ENCODE peak calls at places on chromosomes 1 and 21, in five cellular contexts. L, P, A, C and N are unnamed samples.

GRCh38 chr1:13224480-13225060 is 1.4 kb downstream of the PRAMEF18 start:
- DNase-seq in P (no peak), C (no peak), L (no peak), A (no peak), N (no peak)

GRCh38 chr1:86409416-86410021 is 13.4 kb upstream of the ODF2L start:
- DNase-seq in C (no peak), L (no peak), P (peak), A (no peak), N (peak)

GRCh38 chr1:29832936-29833335 is 596.6 kb downstream of the PTPRU start:
- DNase-seq in C (no peak), A (no peak), P (no peak), L (no peak), N (no peak)

GRCh38 chr1:7376676-7377075 is 394.4 kb upstream of the VAMP3 start:
- DNase-seq in C (no peak), P (no peak), L (no peak), A (no peak), N (no peak)

GRCh38 chr1:192764675-192765074 is 44.2 kb upstream of the RGS2 start:
- DNase-seq in L (no peak), A (no peak), C (no peak), P (no peak), N (no peak)

GRCh38 chr1:11708554-11709350 is 17.2 kb downstream of the DRAXIN start:
- DNase-seq in L (no peak), A (no peak), C (no peak), P (no peak), N (no peak)

GRCh38 chr1:11893907-11894251 is 32.3 kb downstream of the KIAA2013 start:
- DNase-seq in L (peak), P (peak), A (no peak), C (no peak), N (peak)

GRCh38 chr1:42721926-42722325 is 18.1 kb downstream of the CLDN19 start:
- DNase-seq in P (no peak), A (no peak), L (no peak), C (no peak), N (no peak)

GRCh38 chr1:64744492-64745180 is at the start of gene RAVER2:
- DNase-seq in C (no peak), L (peak), A (no peak), P (peak), N (peak)

GRCh38 chr1:224377676-224378006 is 21.0 kb downstream of the CNIH4 start:
- DNase-seq in P (no peak), A (no peak), C (peak), L (no peak), N (peak)

GRCh38 chr1:32618673-32619221 is 31.6 kb downstream of the ZBTB8OS start:
- DNase-seq in C (no peak), A (no peak), L (no peak), P (peak), N (no peak)

GRCh38 chr1:94329986-94330385 is 88.2 kb upstream of the ABCD3 start:
- DNase-seq in A (no peak), P (no peak), C (no peak), L (no peak), N (peak)

GRCh38 chr21:31255846-31256395 is 88.1 kb downstream of the TIAM1 start:
- DNase-seq in C (no peak), P (no peak), L (no peak), A (no peak), N (no peak)

GRCh38 chr1:3029991-3030662 is 8.9 kb downstream of the ACTRT2 start:
- DNase-seq in C (no peak), P (no peak), A (no peak), L (no peak), N (no peak)

GRCh38 chr1:21764615-21765423 is 18.1 kb downstream of the USP48 start:
- DNase-seq in A (no peak), P (no peak), L (no peak), C (no peak), N (no peak)

GRCh38 chr1:223713546-223714420 is 1.4 kb downstream of the CAPN2 start:
- DNase-seq in A (no peak), C (no peak), L (peak), P (peak), N (no peak)

GRCh38 chr1:229027622-229028182 is 243.2 kb upstream of the RAB4A start:
- DNase-seq in P (no peak), C (no peak), L (no peak), A (peak), N (peak)

GRCh38 chr1:17822741-17823426 is 67.8 kb downstream of the ACTL8 start:
- DNase-seq in C (no peak), P (no peak), L (no peak), A (no peak), N (no peak)

GRCh38 chr1:35120458-35121133 is 41.4 kb downstream of the ZMYM1 start:
- DNase-seq in P (no peak), C (no peak), A (peak), L (no peak), N (peak)

GRCh38 chr21:45420623-45421041 is 15.7 kb downstream of the COL18A1 start:
- DNase-seq in A (no peak), C (no peak), L (no peak), P (no peak), N (no peak)

GRCh38 chr1:19437911-19438310 is 47.4 kb downstream of the CAPZB start:
- DNase-seq in L (no peak), C (no peak), P (no peak), A (no peak), N (no peak)

DNA sequence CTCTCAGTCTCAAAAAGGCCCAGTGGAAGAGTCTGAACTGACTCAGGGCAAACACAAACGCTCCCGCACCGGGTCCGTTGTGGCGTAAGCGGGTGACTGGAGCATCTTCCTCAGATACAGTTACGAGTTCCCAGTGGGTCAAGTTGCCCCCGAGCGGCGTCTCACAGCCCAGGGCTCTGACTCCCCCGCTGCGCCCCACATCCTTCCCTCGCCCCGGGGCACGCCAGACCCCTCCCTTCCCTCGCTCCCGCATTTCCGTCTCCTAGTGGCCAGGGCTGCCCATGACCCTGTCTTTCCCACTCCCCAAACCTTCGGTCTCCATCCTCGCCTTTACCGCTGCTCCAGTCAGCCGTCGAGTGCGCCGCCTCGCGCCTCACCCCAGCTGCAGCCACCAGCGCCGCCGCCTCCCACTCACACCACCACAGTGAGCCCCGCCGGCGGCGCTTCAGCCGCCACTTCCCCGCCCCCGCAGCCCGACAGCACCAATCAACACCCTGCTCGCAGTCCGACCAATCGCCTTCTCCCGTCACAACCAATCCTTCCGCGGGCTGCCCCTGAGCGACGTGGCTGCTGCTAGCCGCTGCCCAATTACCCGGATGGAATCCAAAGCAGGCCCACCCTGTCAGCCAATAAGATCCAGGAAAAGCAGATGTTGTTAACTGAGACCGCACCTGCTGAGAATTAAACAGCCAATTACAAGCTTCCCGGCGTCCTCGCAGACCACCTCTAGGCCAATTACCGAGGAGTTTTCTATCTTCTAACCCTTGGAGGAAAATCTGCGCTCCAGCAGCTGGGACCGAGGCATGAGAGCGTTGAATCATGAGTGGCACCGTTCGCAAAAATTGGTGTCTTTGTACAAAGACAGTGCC is at the start of gene TDRKH:
- DNase-seq in C (peak), P (peak), A (peak), L (peak), N (peak)
- TF ChIP-seq POLR2AphosphoS5 in C (peak), P (no peak), A (no peak), L (peak), N (peak)

GRCh38 chr1:153921080-153921802 is 1.5 kb downstream of the GATAD2B start:
- DNase-seq in P (no peak), L (no peak), A (no peak), C (no peak), N (no peak)
- TF ChIP-seq SP1 in P (no peak), L (no peak), A (no peak), C (no peak), N (no peak)

DNA sequence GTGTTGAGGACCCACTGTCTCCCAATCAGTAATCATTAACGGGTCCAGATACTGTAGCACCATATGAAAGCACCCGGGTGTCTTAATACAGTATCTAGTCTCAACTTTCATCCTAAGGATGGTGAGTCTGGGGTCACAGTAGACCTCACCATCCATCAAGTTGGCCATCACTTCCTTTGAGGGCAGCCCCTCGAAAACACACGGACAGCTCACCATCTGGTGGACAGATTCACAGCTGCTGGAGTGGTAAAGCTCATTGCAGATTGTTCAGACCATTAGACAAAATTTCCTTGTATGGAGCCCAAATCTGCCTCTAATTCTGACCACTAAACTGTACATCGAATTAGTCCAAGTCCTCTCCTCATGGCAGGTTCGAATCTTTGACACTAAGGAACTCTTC is 123.1 kb downstream of the PGBD5 start:
- DNase-seq in C (no peak), P (no peak), A (no peak), L (no peak), N (no peak)
- TF ChIP-seq JUND in C (no peak), P (no peak), A (no peak), L (no peak), N (no peak)

DNA sequence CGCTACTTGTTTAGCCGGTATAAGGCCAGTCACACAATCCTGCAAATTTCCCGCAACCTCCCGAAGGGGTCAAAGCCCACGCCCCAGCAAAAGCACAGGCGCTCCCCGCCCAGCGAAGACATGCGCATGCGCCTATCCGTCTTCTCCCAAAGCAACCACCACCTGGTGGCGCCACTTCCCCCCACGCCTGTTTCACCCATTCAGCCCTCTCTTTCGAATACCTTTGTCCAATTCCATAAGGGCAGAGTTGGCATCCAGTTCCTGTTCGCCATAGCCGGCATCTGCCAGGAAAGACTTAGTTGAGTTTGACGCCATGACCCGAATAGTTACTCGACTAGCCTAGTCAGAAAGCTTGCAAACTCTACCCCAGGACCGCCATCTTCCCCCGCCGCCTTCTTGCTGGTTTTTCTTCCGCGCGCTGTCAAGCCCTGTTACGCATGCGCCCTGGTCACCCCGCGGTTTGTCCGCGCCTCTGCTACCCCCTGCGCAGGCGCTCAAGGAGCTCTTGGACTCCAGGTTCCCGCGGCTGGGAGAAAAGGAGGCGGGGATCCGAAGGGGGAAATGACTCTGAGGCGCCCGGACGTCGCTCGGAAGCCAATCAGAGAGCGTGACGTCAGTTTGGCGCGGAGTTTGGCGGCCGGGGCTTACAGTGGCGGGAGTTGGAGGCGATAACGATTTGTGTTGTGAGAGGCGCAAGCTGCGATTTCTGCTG is at the start of the genes DTL and INTS7:
- DNase-seq in P (peak), C (peak), L (peak), A (peak), N (peak)
- TF ChIP-seq POLR2AphosphoS5 in P (peak), C (peak), L (peak), A (peak), N (peak)

GRCh38 chr1:212595787-212596714 is 12.5 kb upstream of the ATF3 start:
- DNase-seq in P (peak), C (peak), L (peak), A (no peak), N (peak)

GRCh38 chr1:212594640-212595039 is 13.9 kb upstream of the ATF3 start:
- DNase-seq in L (no peak), A (no peak), P (no peak), C (no peak), N (no peak)

GRCh38 chr1:212596798-212597197 is 11.8 kb upstream of the ATF3 start:
- DNase-seq in L (no peak), A (no peak), C (no peak), P (no peak), N (no peak)

GRCh38 chr1:212593696-212594335 is 14.7 kb upstream of the ATF3 start:
- DNase-seq in L (no peak), A (no peak), P (no peak), C (no peak), N (no peak)

DNA sequence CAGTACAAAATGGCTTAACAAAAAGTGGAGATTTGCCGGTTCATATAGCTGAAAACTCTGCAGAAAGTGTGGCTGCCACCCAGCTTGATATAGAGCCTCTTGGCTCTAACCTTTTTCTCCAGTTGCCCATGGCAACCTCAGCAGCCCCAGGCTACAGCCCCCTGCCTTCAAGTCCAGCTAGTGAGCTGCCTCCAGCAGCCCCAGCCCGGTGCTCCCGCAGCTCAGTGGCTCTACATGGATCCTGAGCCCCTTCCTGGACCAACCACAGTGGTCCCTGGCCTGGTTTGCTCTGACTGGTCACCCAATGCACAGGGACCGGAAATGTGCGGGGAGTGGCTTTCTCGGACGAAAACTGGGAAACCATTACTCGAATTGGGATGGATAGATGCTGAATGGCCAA is 13.3 kb upstream of the ATF3 start:
- DNase-seq in P (no peak), L (no peak), C (no peak), A (no peak), N (no peak)
- TF ChIP-seq SP1 in P (no peak), L (no peak), C (no peak), A (no peak), N (no peak)

GRCh38 chr1:185719021-185719420 is 15.2 kb upstream of the HMCN1 start:
- DNase-seq in A (no peak), L (peak), P (no peak), C (no peak), N (no peak)
- TF ChIP-seq JUND in A (no peak), L (no peak), P (no peak), C (no peak), N (no peak)